ENCODE peak calls at places on chromosome 10, in six cellular contexts. One of them, this sample, is unnamed.

GRCh38 chr10:58157076-58157766 is 110.5 kb downstream of the IPMK start:
- DNase-seq in CD4-positive, alpha-beta memory T cell: no peak
- DNase-seq in HFF-Myc: peak
- DNase-seq in dorsolateral prefrontal cortex: no peak
- DNase-seq in GM06990: no peak
- DNase-seq in spleen: no peak
- DNase-seq in this sample: no peak

GRCh38 chr10:97518601-97519043 is 19.9 kb downstream of the UBTD1 start:
- DNase-seq in CD4-positive, alpha-beta memory T cell: no peak
- DNase-seq in HFF-Myc: no peak
- DNase-seq in dorsolateral prefrontal cortex: no peak
- DNase-seq in GM06990: no peak
- DNase-seq in spleen: no peak
- DNase-seq in this sample: no peak

GRCh38 chr10:91049961-91050360 is 129.1 kb upstream of the ANKRD1 start:
- DNase-seq in CD4-positive, alpha-beta memory T cell: no peak
- DNase-seq in HFF-Myc: no peak
- DNase-seq in dorsolateral prefrontal cortex: no peak
- DNase-seq in GM06990: no peak
- DNase-seq in spleen: no peak
- DNase-seq in this sample: no peak

GRCh38 chr10:133391249-133391635 is 2.7 kb upstream of the MTG1 start:
- DNase-seq in CD4-positive, alpha-beta memory T cell: no peak
- DNase-seq in HFF-Myc: no peak
- DNase-seq in dorsolateral prefrontal cortex: no peak
- DNase-seq in GM06990: no peak
- DNase-seq in spleen: no peak
- DNase-seq in this sample: no peak

GRCh38 chr10:21926949-21927348 is 76.6 kb downstream of the DNAJC1 start:
- DNase-seq in CD4-positive, alpha-beta memory T cell: no peak
- DNase-seq in HFF-Myc: peak
- DNase-seq in dorsolateral prefrontal cortex: no peak
- DNase-seq in GM06990: no peak
- DNase-seq in spleen: no peak
- DNase-seq in this sample: no peak

GRCh38 chr10:15349133-15349532 is 22.0 kb downstream of the FAM171A1 start:
- DNase-seq in CD4-positive, alpha-beta memory T cell: no peak
- DNase-seq in HFF-Myc: no peak
- DNase-seq in dorsolateral prefrontal cortex: no peak
- DNase-seq in GM06990: no peak
- DNase-seq in spleen: no peak
- DNase-seq in this sample: no peak

GRCh38 chr10:24853661-24854060 is 98.7 kb downstream of the PRTFDC1 start:
- DNase-seq in CD4-positive, alpha-beta memory T cell: no peak
- DNase-seq in HFF-Myc: no peak
- DNase-seq in dorsolateral prefrontal cortex: no peak
- DNase-seq in GM06990: no peak
- DNase-seq in spleen: no peak
- DNase-seq in this sample: no peak

GRCh38 chr10:126569513-126570447 is 100.7 kb downstream of the C10orf90 start:
- DNase-seq in CD4-positive, alpha-beta memory T cell: no peak
- DNase-seq in HFF-Myc: peak
- DNase-seq in dorsolateral prefrontal cortex: no peak
- DNase-seq in GM06990: no peak
- DNase-seq in spleen: no peak
- DNase-seq in this sample: no peak

GRCh38 chr10:70475661-70476060 is 2.9 kb upstream of the PALD1 start:
- DNase-seq in CD4-positive, alpha-beta memory T cell: no peak
- DNase-seq in HFF-Myc: no peak
- DNase-seq in dorsolateral prefrontal cortex: no peak
- DNase-seq in GM06990: no peak
- DNase-seq in spleen: no peak
- DNase-seq in this sample: no peak

GRCh38 chr10:69051710-69052487 is 36.0 kb upstream of the SRGN start:
- DNase-seq in CD4-positive, alpha-beta memory T cell: no peak
- DNase-seq in HFF-Myc: no peak
- DNase-seq in dorsolateral prefrontal cortex: no peak
- DNase-seq in GM06990: peak
- DNase-seq in spleen: no peak
- DNase-seq in this sample: no peak

GRCh38 chr10:133466683-133467275 is 13.0 kb downstream of the SCART1 start:
- DNase-seq in CD4-positive, alpha-beta memory T cell: no peak
- DNase-seq in HFF-Myc: no peak
- DNase-seq in dorsolateral prefrontal cortex: no peak
- DNase-seq in GM06990: no peak
- DNase-seq in spleen: no peak
- DNase-seq in this sample: no peak

GRCh38 chr10:5574642-5575131 is 49.9 kb downstream of the CALML3 start:
- DNase-seq in CD4-positive, alpha-beta memory T cell: no peak
- DNase-seq in HFF-Myc: no peak
- DNase-seq in dorsolateral prefrontal cortex: no peak
- DNase-seq in GM06990: no peak
- DNase-seq in spleen: peak
- DNase-seq in this sample: no peak

GRCh38 chr10:122230222-122230621 is 40.9 kb upstream of the BTBD16 start:
- DNase-seq in CD4-positive, alpha-beta memory T cell: no peak
- DNase-seq in HFF-Myc: no peak
- DNase-seq in dorsolateral prefrontal cortex: no peak
- DNase-seq in GM06990: no peak
- DNase-seq in spleen: no peak
- DNase-seq in this sample: no peak

GRCh38 chr10:55233090-55233489 is 432.1 kb upstream of the PCDH15 start:
- DNase-seq in CD4-positive, alpha-beta memory T cell: no peak
- DNase-seq in HFF-Myc: no peak
- DNase-seq in dorsolateral prefrontal cortex: no peak
- DNase-seq in GM06990: no peak
- DNase-seq in spleen: no peak
- DNase-seq in this sample: no peak

GRCh38 chr10:122033224-122033926 is 44.4 kb downstream of the TACC2 start:
- DNase-seq in CD4-positive, alpha-beta memory T cell: no peak
- DNase-seq in HFF-Myc: no peak
- DNase-seq in dorsolateral prefrontal cortex: no peak
- DNase-seq in GM06990: no peak
- DNase-seq in spleen: peak
- DNase-seq in this sample: no peak

GRCh38 chr10:67789769-67790168 is 48.2 kb downstream of the DNAJC12 start:
- DNase-seq in CD4-positive, alpha-beta memory T cell: no peak
- DNase-seq in HFF-Myc: no peak
- DNase-seq in dorsolateral prefrontal cortex: no peak
- DNase-seq in GM06990: no peak
- DNase-seq in spleen: no peak
- DNase-seq in this sample: no peak

GRCh38 chr10:17229967-17230682 is 2.1 kb downstream of the VIM start:
- DNase-seq in CD4-positive, alpha-beta memory T cell: peak
- DNase-seq in HFF-Myc: no peak
- DNase-seq in dorsolateral prefrontal cortex: no peak
- DNase-seq in GM06990: peak
- DNase-seq in spleen: peak
- DNase-seq in this sample: peak

GRCh38 chr10:69346776-69347175 is 68.5 kb downstream of the HK1 start:
- DNase-seq in CD4-positive, alpha-beta memory T cell: no peak
- DNase-seq in HFF-Myc: no peak
- DNase-seq in dorsolateral prefrontal cortex: no peak
- DNase-seq in GM06990: no peak
- DNase-seq in spleen: no peak
- DNase-seq in this sample: no peak

GRCh38 chr10:132133005-132133404 is 53.7 kb upstream of the DPYSL4 start:
- DNase-seq in CD4-positive, alpha-beta memory T cell: no peak
- DNase-seq in HFF-Myc: peak
- DNase-seq in dorsolateral prefrontal cortex: no peak
- DNase-seq in GM06990: no peak
- DNase-seq in spleen: peak
- DNase-seq in this sample: no peak

GRCh38 chr10:100006241-100006886 is 3.4 kb downstream of the DNMBP start:
- DNase-seq in CD4-positive, alpha-beta memory T cell: no peak
- DNase-seq in HFF-Myc: peak
- DNase-seq in dorsolateral prefrontal cortex: no peak
- DNase-seq in GM06990: peak
- DNase-seq in spleen: no peak
- DNase-seq in this sample: no peak
- H3K4me3 ChIP-seq in CD4-positive, alpha-beta memory T cell: no peak
- H3K4me3 ChIP-seq in HFF-Myc: peak
- H3K4me3 ChIP-seq in dorsolateral prefrontal cortex: no peak
- H3K4me3 ChIP-seq in GM06990: peak
- H3K4me3 ChIP-seq in spleen: no peak
- H3K4me3 ChIP-seq in this sample: no peak

GRCh38 chr10:11144626-11145497 is 127.2 kb downstream of the CELF2 start:
- DNase-seq in CD4-positive, alpha-beta memory T cell: no peak
- DNase-seq in HFF-Myc: no peak
- DNase-seq in dorsolateral prefrontal cortex: no peak
- DNase-seq in GM06990: no peak
- DNase-seq in spleen: no peak
- DNase-seq in this sample: no peak
- H3K4me3 ChIP-seq in CD4-positive, alpha-beta memory T cell: no peak
- H3K4me3 ChIP-seq in HFF-Myc: no peak
- H3K4me3 ChIP-seq in dorsolateral prefrontal cortex: no peak
- H3K4me3 ChIP-seq in GM06990: peak
- H3K4me3 ChIP-seq in spleen: no peak
- H3K4me3 ChIP-seq in this sample: peak

GRCh38 chr10:130064783-130065182 is 45.8 kb downstream of the C10orf143 start:
- DNase-seq in CD4-positive, alpha-beta memory T cell: no peak
- DNase-seq in HFF-Myc: no peak
- DNase-seq in dorsolateral prefrontal cortex: no peak
- DNase-seq in GM06990: no peak
- DNase-seq in spleen: no peak
- DNase-seq in this sample: no peak

GRCh38 chr10:130066743-130067142 is 43.9 kb downstream of the C10orf143 start:
- DNase-seq in CD4-positive, alpha-beta memory T cell: no peak
- DNase-seq in HFF-Myc: no peak
- DNase-seq in dorsolateral prefrontal cortex: no peak
- DNase-seq in GM06990: no peak
- DNase-seq in spleen: no peak
- DNase-seq in this sample: no peak

GRCh38 chr10:130072247-130072646 is 38.4 kb downstream of the C10orf143 start:
- DNase-seq in CD4-positive, alpha-beta memory T cell: no peak
- DNase-seq in HFF-Myc: no peak
- DNase-seq in dorsolateral prefrontal cortex: no peak
- DNase-seq in GM06990: no peak
- DNase-seq in spleen: no peak
- DNase-seq in this sample: no peak

GRCh38 chr10:130065251-130065650 is 45.4 kb downstream of the C10orf143 start:
- DNase-seq in CD4-positive, alpha-beta memory T cell: no peak
- DNase-seq in HFF-Myc: no peak
- DNase-seq in dorsolateral prefrontal cortex: no peak
- DNase-seq in GM06990: no peak
- DNase-seq in spleen: no peak
- DNase-seq in this sample: no peak

GRCh38 chr10:130067893-130068292 is 42.7 kb downstream of the C10orf143 start:
- DNase-seq in CD4-positive, alpha-beta memory T cell: no peak
- DNase-seq in HFF-Myc: no peak
- DNase-seq in dorsolateral prefrontal cortex: no peak
- DNase-seq in GM06990: no peak
- DNase-seq in spleen: no peak
- DNase-seq in this sample: no peak
- H3K4me3 ChIP-seq in CD4-positive, alpha-beta memory T cell: no peak
- H3K4me3 ChIP-seq in HFF-Myc: no peak
- H3K4me3 ChIP-seq in dorsolateral prefrontal cortex: no peak
- H3K4me3 ChIP-seq in GM06990: no peak
- H3K4me3 ChIP-seq in spleen: no peak
- H3K4me3 ChIP-seq in this sample: no peak

DNA sequence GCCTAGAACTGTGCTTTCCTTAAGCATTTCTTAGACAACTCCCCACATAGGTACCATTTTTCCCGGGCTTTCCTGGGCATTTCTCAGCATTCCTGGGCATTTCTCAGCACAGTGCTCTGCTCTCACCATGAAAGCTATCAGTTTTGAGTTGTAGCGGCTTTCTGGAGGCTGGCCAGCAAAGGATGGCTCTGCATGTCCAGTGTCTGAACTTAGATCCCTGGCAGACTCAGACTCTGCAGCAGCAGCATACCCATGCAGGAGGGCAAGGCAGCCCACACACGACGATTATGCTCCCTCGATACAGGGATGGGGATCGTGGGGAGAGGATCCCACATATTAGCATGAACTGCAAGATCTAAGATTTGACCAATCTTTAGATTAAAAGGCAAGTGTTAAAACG is 248.9 kb upstream of the MKI67 start:
- DNase-seq in CD4-positive, alpha-beta memory T cell: no peak
- DNase-seq in HFF-Myc: no peak
- DNase-seq in dorsolateral prefrontal cortex: no peak
- DNase-seq in GM06990: no peak
- DNase-seq in spleen: no peak
- DNase-seq in this sample: no peak
- H3K4me3 ChIP-seq in CD4-positive, alpha-beta memory T cell: no peak
- H3K4me3 ChIP-seq in HFF-Myc: no peak
- H3K4me3 ChIP-seq in dorsolateral prefrontal cortex: no peak
- H3K4me3 ChIP-seq in GM06990: no peak
- H3K4me3 ChIP-seq in spleen: no peak
- H3K4me3 ChIP-seq in this sample: no peak

GRCh38 chr10:99583702-99584101 is 36.5 kb downstream of the SLC25A28 start:
- DNase-seq in CD4-positive, alpha-beta memory T cell: no peak
- DNase-seq in HFF-Myc: no peak
- DNase-seq in dorsolateral prefrontal cortex: no peak
- DNase-seq in GM06990: no peak
- DNase-seq in spleen: no peak
- DNase-seq in this sample: no peak
- H3K4me3 ChIP-seq in CD4-positive, alpha-beta memory T cell: no peak
- H3K4me3 ChIP-seq in HFF-Myc: no peak
- H3K4me3 ChIP-seq in dorsolateral prefrontal cortex: no peak
- H3K4me3 ChIP-seq in GM06990: no peak
- H3K4me3 ChIP-seq in spleen: no peak
- H3K4me3 ChIP-seq in this sample: no peak

DNA sequence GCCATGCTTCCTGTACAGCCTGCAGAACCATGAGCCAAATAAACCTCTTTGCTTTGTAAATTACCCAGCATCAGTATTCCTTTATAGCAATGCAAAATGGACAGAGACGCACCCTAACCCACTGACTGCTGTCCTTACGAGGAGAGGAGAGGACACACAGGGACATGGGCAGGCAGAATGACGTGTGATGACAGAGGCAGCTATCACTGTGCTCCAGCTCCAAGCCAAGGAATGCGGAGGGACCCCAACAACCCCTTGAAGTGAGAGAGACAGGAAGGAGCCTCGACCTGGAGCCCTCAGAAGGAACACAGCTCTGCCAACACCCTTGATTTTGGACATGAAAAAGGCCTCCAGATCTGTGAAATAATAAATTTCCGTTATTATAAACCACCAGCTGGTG is 46.6 kb upstream of the EBF3 start:
- DNase-seq in CD4-positive, alpha-beta memory T cell: no peak
- DNase-seq in HFF-Myc: no peak
- DNase-seq in dorsolateral prefrontal cortex: no peak
- DNase-seq in GM06990: no peak
- DNase-seq in spleen: no peak
- DNase-seq in this sample: no peak
- H3K4me3 ChIP-seq in CD4-positive, alpha-beta memory T cell: no peak
- H3K4me3 ChIP-seq in HFF-Myc: no peak
- H3K4me3 ChIP-seq in dorsolateral prefrontal cortex: no peak
- H3K4me3 ChIP-seq in GM06990: no peak
- H3K4me3 ChIP-seq in spleen: no peak
- H3K4me3 ChIP-seq in this sample: no peak

This sample was measured in Jurkat, Clone E6-1.